ENCODE peak calls at places on chromosome 10, in nine cellular contexts. U, V, T, S, N, Q, L, P and M are unnamed samples.

GRCh38 chr10:110857265-110858158 is 14.2 kb upstream of the PDCD4 start:
- DNase-seq in L (no peak), T (peak; percentile 88), Q (peak; percentile 79), P (no peak), S (peak; percentile 78), U (no peak), V (no peak), N (peak; percentile 98), M (no peak)

GRCh38 chr10:100886946-100887345 is 25.8 kb upstream of the SLF2 start:
- DNase-seq in S (no peak), U (no peak), V (no peak), L (no peak), T (no peak), N (no peak), Q (no peak), P (peak; percentile 36), M (peak; percentile 12)

GRCh38 chr10:49112851-49113250 is 2.5 kb downstream of the VSTM4 start:
- DNase-seq in V (peak; percentile 18), S (no peak), P (no peak), U (no peak), T (no peak), Q (no peak), N (no peak), L (no peak), M (no peak)

GRCh38 chr10:130021373-130021950 is 57.4 kb upstream of the EBF3 start:
- DNase-seq in Q (no peak), T (no peak), L (no peak), S (no peak), V (no peak), U (peak; percentile 69), P (no peak), N (no peak), M (no peak)

GRCh38 chr10:68594405-68594804 is 34.3 kb downstream of the TET1 start:
- DNase-seq in Q (no peak), L (no peak), P (no peak), T (no peak), V (no peak), S (peak; percentile 25), N (no peak), U (no peak), M (no peak)

GRCh38 chr10:49415846-49416245 is 20.0 kb upstream of the DRGX start:
- DNase-seq in U (no peak), V (no peak), L (no peak), S (no peak), P (no peak), T (no peak), Q (no peak), N (no peak), M (no peak)

GRCh38 chr10:17805921-17806577 is 3.1 kb upstream of the MRC1 start:
- DNase-seq in N (peak; percentile 28), U (no peak), Q (no peak), S (no peak), T (no peak), L (no peak), P (no peak), V (no peak), M (no peak)

GRCh38 chr10:33067481-33067880 is 109.5 kb upstream of the ITGB1 start:
- DNase-seq in Q (no peak), L (no peak), N (no peak), U (no peak), S (no peak), T (no peak), P (no peak), V (no peak), M (no peak)

GRCh38 chr10:72886596-72887522 is 6.7 kb upstream of the OIT3 start:
- DNase-seq in P (no peak), S (no peak), V (no peak), T (no peak), Q (no peak), L (no peak), U (no peak), N (no peak), M (no peak)

GRCh38 chr10:112585960-112586359 is 138.9 kb downstream of the VTI1A start:
- DNase-seq in Q (no peak), S (no peak), T (no peak), N (no peak), P (no peak), V (no peak), L (no peak), U (no peak), M (no peak)

GRCh38 chr10:31836569-31837406 is 91.8 kb downstream of the ARHGAP12 start:
- DNase-seq in U (no peak), T (no peak), P (no peak), Q (no peak), N (no peak), L (peak; percentile 13), S (peak; percentile 40), V (no peak), M (no peak)

GRCh38 chr10:84565881-84566280 is 237.5 kb downstream of the CCSER2 start:
- DNase-seq in V (no peak), S (no peak), Q (peak; percentile 2), T (no peak), U (no peak), L (no peak), P (no peak), N (no peak), M (no peak)

GRCh38 chr10:84562592-84562991 is 234.2 kb downstream of the CCSER2 start:
- DNase-seq in T (no peak), S (no peak), L (no peak), P (no peak), V (no peak), N (no peak), U (no peak), Q (no peak), M (no peak)

GRCh38 chr10:84563868-84564267 is 235.5 kb downstream of the CCSER2 start:
- DNase-seq in T (no peak), N (no peak), Q (peak; percentile 2), P (no peak), S (no peak), U (no peak), L (no peak), V (no peak), M (no peak)

GRCh38 chr10:84567133-84567532 is 238.7 kb downstream of the CCSER2 start:
- DNase-seq in L (no peak), S (no peak), P (no peak), T (no peak), U (no peak), V (no peak), Q (no peak), N (no peak), M (no peak)

DNA sequence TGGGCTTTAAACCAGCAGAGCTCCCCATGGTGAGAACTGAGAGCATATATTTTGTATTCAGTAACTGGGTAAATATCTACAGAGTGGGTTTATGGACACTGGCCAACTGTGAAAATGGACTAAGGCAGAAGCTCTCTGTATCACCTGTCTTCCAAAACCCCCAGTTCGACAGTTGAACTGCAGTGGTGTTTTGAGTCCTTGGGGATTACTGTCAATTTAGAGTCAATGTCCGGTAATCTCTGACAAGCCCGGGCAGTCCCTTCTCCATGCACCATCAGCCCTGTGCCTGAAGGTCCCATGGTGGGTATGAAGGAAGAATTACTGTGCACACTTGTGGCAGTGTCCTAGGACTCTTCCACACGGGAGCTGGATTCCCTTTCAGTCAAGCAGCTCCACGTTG is 235.0 kb downstream of the CCSER2 start:
- DNase-seq in L (no peak), S (no peak), N (no peak), V (no peak), U (no peak), P (no peak), Q (peak; percentile 7), T (no peak), M (no peak)
- H3K27me3 ChIP-seq in L (peaks cover 22% of the 10 kb centered on the region), S (peaks cover 2% of the 10 kb centered on the region), N (no peaks in the 10 kb centered on the region), V (no peaks in the 10 kb centered on the region), U (no peaks in the 10 kb centered on the region), P (peaks cover 52% of the 10 kb centered on the region), Q (no peaks in the 10 kb centered on the region), T (peaks cover 31% of the 10 kb centered on the region), M (no peaks in the 10 kb centered on the region)

GRCh38 chr10:37976880-37977203 is 395 bp upstream of the ZNF25 start:
- DNase-seq in Q (no peak), S (no peak), T (no peak), V (no peak), P (no peak), N (no peak), U (no peak), L (no peak), M (no peak)
- H3K9me3 ChIP-seq in Q (no peaks in the 10 kb centered on the region), S (no peaks in the 10 kb centered on the region), T (no peaks in the 10 kb centered on the region), V (no peaks in the 10 kb centered on the region), P (peaks cover 4% of the 10 kb centered on the region), N (no peaks in the 10 kb centered on the region), U (no peaks in the 10 kb centered on the region), L (no peaks in the 10 kb centered on the region), M (no peaks in the 10 kb centered on the region)

DNA sequence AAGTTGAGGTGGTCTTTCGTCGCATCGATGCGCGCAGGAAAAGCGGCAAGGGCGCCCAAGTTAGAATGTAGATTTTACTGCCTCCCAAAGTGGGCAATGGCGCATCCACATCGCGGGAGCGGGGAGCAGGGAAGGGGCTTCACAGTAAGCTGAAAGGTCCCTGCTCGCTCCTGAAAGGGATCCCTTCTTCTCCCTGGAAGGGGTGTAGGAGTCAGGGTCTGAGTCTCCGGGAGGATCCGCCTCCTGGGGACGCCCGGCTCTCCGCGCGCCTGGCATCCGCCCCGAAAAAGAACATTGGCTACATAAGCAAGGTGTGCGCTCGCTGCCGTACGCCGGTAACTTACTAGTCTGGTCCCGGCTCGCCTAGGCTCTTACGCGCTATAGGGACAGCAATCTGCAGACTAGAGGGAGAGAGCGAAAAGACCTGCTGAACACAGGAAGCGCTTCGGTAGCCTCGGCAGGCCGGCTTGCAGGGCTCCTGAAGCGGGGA is 802 bp downstream of the UNC5B start:
- DNase-seq in S (peak; percentile 29), U (peak; percentile 75), L (no peak), P (peak; percentile 50), Q (peak; percentile 70), T (peak; percentile 79), V (peak; percentile 52), N (peak; percentile 71), M (no peak)
- H3K27me3 ChIP-seq in S (no peaks in the 10 kb centered on the region), U (no peaks in the 10 kb centered on the region), L (peaks cover 41% of the 10 kb centered on the region), P (peaks cover 19% of the 10 kb centered on the region), Q (peaks cover 32% of the 10 kb centered on the region), T (peaks cover 76% of the 10 kb centered on the region), V (no peaks in the 10 kb centered on the region), N (peaks cover 7% of the 10 kb centered on the region), M (peaks cover 3% of the 10 kb centered on the region)

DNA sequence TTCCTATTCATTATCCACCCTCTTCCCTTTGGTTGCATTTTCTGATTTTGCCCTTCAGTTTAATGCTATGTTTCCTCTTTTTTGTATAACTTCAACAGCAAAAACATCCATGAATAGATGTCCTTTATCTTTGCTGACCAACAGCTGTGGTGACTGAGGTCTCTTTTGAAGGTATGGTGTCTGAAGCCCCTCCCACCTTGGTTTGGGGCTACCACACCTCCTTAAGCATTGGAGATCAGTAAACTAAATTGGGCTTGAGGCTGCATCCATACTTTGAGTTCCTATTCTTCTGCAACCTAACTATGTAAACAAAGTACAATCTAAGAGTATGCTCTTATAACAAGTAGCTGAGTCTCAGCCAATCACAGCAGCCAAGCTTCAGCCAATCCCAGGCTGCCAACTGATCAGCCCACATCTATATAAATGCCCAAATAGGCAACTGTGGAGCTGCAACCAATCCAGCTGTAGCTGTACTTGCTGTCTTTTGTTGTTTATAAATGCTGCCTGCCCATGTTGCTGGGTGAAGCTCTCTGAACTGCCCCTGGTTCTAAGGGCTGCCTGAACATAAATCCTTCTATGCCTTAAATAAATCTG is 69.4 kb upstream of the PDLIM1 start:
- DNase-seq in S (no peak), Q (no peak), L (no peak), N (no peak), V (no peak), P (no peak), U (no peak), T (no peak), M (no peak)
- H3K9me3 ChIP-seq in S (no peaks in the 10 kb centered on the region), Q (no peaks in the 10 kb centered on the region), L (no peaks in the 10 kb centered on the region), N (no peaks in the 10 kb centered on the region), V (no peaks in the 10 kb centered on the region), P (no peaks in the 10 kb centered on the region), U (no peaks in the 10 kb centered on the region), T (no peaks in the 10 kb centered on the region), M (no peaks in the 10 kb centered on the region)

GRCh38 chr10:50990568-50991495 is 83.5 kb upstream of the PRKG1 start:
- DNase-seq in L (no peak), V (peak; percentile 46), U (peak; percentile 82), T (no peak), S (no peak), Q (peak; percentile 73), P (peak; percentile 49), N (peak; percentile 40), M (peak; percentile 82)
- H3K27me3 ChIP-seq in L (peaks cover 48% of the 10 kb centered on the region), V (no peaks in the 10 kb centered on the region), U (no peaks in the 10 kb centered on the region), T (peaks cover 44% of the 10 kb centered on the region), S (peaks cover 48% of the 10 kb centered on the region), Q (no peaks in the 10 kb centered on the region), P (no peaks in the 10 kb centered on the region), N (no peaks in the 10 kb centered on the region), M (no peaks in the 10 kb centered on the region)